ENCODE peak calls at places on chromosomes 13 and 19, in nine cellular contexts. Y, O, C, X, H, R, V, F and U are unnamed samples.

GRCh38 chr19:40341601-40342482 is 6.4 kb downstream of the C19orf47 start:
- DNase-seq in Y (no peak), O (no peak), C (no peak), X (no peak), H (no peak), R (no peak), V (no peak), F (no peak), U (no peak)

GRCh38 chr19:41427647-41428480 is 690 bp upstream of the B3GNT8 start:
- DNase-seq in Y (peak; percentile 17), O (no peak), C (peak; percentile 27), X (no peak), H (no peak), R (peak; percentile 61), V (peak; percentile 10), F (no peak), U (no peak)

GRCh38 chr19:37905936-37906867 is at the start of gene WDR87:
- DNase-seq in Y (no peak), O (no peak), C (peak; percentile 39), X (peak; percentile 92), H (peak; percentile 17), R (peak; percentile 40), V (peak; percentile 29), F (no peak), U (no peak)

GRCh38 chr19:51742736-51743288 is 8.9 kb downstream of the FPR1 start:
- DNase-seq in Y (no peak), O (no peak), C (no peak), X (no peak), H (no peak), R (no peak), V (no peak), F (no peak), U (no peak)

GRCh38 chr13:113400621-113401451 is 36.9 kb upstream of the GRTP1 start:
- DNase-seq in Y (no peak), O (peak; percentile 60), C (no peak), X (no peak), H (no peak), R (no peak), V (no peak), F (no peak), U (no peak)

GRCh38 chr13:30395192-30396158 is 26.8 kb upstream of the UBE2L5 start:
- DNase-seq in Y (peak; percentile 91), O (peak; percentile 98), C (peak; percentile 67), X (peak; percentile 89), H (peak; percentile 98), R (peak; percentile 96), V (peak; percentile 94), F (peak; percentile 77), U (peak; percentile 93)

GRCh38 chr13:30752201-30752797 is 17.0 kb downstream of the ALOX5AP start:
- DNase-seq in Y (no peak), O (no peak), C (no peak), X (no peak), H (no peak), R (no peak), V (peak; percentile 30), F (no peak), U (no peak)

GRCh38 chr19:49954092-49954825 is 6.7 kb downstream of the SIGLEC11 start:
- DNase-seq in Y (no peak), O (peak; percentile 23), C (no peak), X (no peak), H (no peak), R (no peak), V (peak; percentile 18), F (no peak), U (no peak)

GRCh38 chr13:80363890-80364503 is 23.1 kb upstream of the SPRY2 start:
- DNase-seq in Y (peak; percentile 58), O (no peak), C (peak; percentile 24), X (peak; percentile 39), H (no peak), R (no peak), V (peak; percentile 26), F (no peak), U (no peak)

GRCh38 chr13:31625115-31625514 is 114.2 kb upstream of the RXFP2 start:
- DNase-seq in Y (no peak), O (no peak), C (peak; percentile 5), X (no peak), H (no peak), R (no peak), V (no peak), F (no peak), U (no peak)

DNA sequence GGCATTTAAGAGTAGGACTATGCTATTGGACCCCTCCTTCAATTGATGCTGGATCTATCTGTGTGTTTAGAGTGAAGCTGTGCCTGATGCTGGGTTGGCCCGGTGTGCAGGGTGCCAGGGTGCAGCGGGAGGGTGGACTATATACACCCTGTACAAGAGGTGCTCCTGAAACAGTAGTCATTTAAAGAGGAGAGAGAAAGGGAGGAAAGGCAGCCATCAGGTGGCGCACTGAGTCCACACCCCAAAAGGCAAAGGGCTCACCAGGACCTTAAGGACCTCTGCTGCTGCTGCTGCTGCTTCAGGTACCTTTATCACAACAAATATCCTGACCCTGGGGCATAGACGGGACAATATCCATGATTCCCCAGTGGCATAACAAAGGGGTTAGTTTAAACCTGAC is 39.4 kb downstream of the ZNF136 start:
- DNase-seq in Y (peak; percentile 15), O (no peak), C (no peak), X (peak; percentile 21), H (no peak), R (no peak), V (no peak), F (no peak), U (no peak)
- TF ChIP-seq CTCF in Y (peak; percentile 41), O (peak; percentile 24), C (no peak), X (no peak), H (no peak), R (peak; percentile 13), V (no peak), F (no peak), U (no peak)

GRCh38 chr19:10274589-10274988 is 3.7 kb downstream of the ICAM1 start:
- DNase-seq in Y (no peak), O (no peak), C (no peak), X (no peak), H (no peak), R (no peak), V (no peak), F (no peak), U (no peak)

GRCh38 chr19:10283301-10283733 is 3.4 kb upstream of the ICAM4 start:
- DNase-seq in Y (no peak), O (no peak), C (no peak), X (peak; percentile 56), H (no peak), R (peak; percentile 78), V (no peak), F (no peak), U (no peak)

GRCh38 chr19:10279737-10280442 is 6.9 kb upstream of the ICAM4 start:
- DNase-seq in Y (no peak), O (no peak), C (no peak), X (no peak), H (no peak), R (no peak), V (no peak), F (no peak), U (no peak)

GRCh38 chr19:10277795-10278583 is 7.1 kb downstream of the ICAM1 start:
- DNase-seq in Y (no peak), O (no peak), C (no peak), X (no peak), H (no peak), R (no peak), V (no peak), F (no peak), U (no peak)

GRCh38 chr19:10278935-10279334 is 7.8 kb upstream of the ICAM4 start:
- DNase-seq in Y (no peak), O (no peak), C (no peak), X (no peak), H (no peak), R (no peak), V (no peak), F (no peak), U (no peak)
- TF ChIP-seq CTCF in Y (no peak), O (no peak), C (no peak), X (no peak), H (no peak), R (no peak), V (no peak), F (no peak), U (no peak)

GRCh38 chr19:11322269-11323024 is 17.0 kb downstream of the RAB3D start:
- DNase-seq in Y (no peak), O (no peak), C (no peak), X (peak; percentile 46), H (no peak), R (no peak), V (no peak), F (no peak), U (no peak)

GRCh38 chr19:11324748-11325389 is 14.6 kb downstream of the RAB3D start:
- DNase-seq in Y (no peak), O (no peak), C (no peak), X (no peak), H (no peak), R (no peak), V (no peak), F (no peak), U (no peak)

GRCh38 chr19:11323601-11324078 is 15.8 kb downstream of the RAB3D start:
- DNase-seq in Y (no peak), O (no peak), C (no peak), X (no peak), H (no peak), R (no peak), V (no peak), F (no peak), U (no peak)

GRCh38 chr19:11324079-11324661 is 15.3 kb downstream of the RAB3D start:
- DNase-seq in Y (peak; percentile 83), O (peak; percentile 90), C (peak; percentile 94), X (peak; percentile 19), H (peak; percentile 84), R (peak; percentile 87), V (peak; percentile 95), F (peak; percentile 79), U (peak; percentile 46)

GRCh38 chr19:11321206-11322126 is 18.0 kb downstream of the RAB3D start:
- DNase-seq in Y (no peak), O (no peak), C (no peak), X (no peak), H (no peak), R (no peak), V (no peak), F (no peak), U (no peak)
- TF ChIP-seq CTCF in Y (no peak), O (no peak), C (no peak), X (no peak), H (no peak), R (no peak), V (no peak), F (no peak), U (no peak)

GRCh38 chr13:85266331-85266730 is 532.9 kb downstream of the SLITRK6 start:
- DNase-seq in Y (no peak), O (no peak), C (no peak), X (no peak), H (no peak), R (no peak), V (no peak), F (no peak), U (no peak)

GRCh38 chr13:85260896-85261295 is 538.3 kb downstream of the SLITRK6 start:
- DNase-seq in Y (no peak), O (no peak), C (no peak), X (no peak), H (no peak), R (no peak), V (no peak), F (no peak), U (no peak)

GRCh38 chr13:85265296-85265695 is 533.9 kb downstream of the SLITRK6 start:
- DNase-seq in Y (no peak), O (no peak), C (no peak), X (no peak), H (no peak), R (no peak), V (no peak), F (no peak), U (no peak)

GRCh38 chr13:85266771-85267170 is 532.4 kb downstream of the SLITRK6 start:
- DNase-seq in Y (no peak), O (no peak), C (no peak), X (no peak), H (no peak), R (no peak), V (no peak), F (no peak), U (no peak)

GRCh38 chr13:85261757-85262346 is 537.4 kb downstream of the SLITRK6 start:
- DNase-seq in Y (peak; percentile 42), O (no peak), C (peak; percentile 22), X (no peak), H (no peak), R (no peak), V (no peak), F (no peak), U (no peak)
- TF ChIP-seq CTCF in Y (peak; percentile 64), O (no peak), C (peak; percentile 57), X (peak; percentile 61), H (no peak), R (no peak), V (peak; percentile 34), F (peak; percentile 40), U (no peak)